ENCODE peak calls at places on chromosomes 4 and X, in eight cellular contexts. H, Q, G, T, M, P, L and V are unnamed samples.

GRCh38 chr4:178414881-178415446 is 972.7 kb upstream of the AGA start:
- DNase-seq in M (no peak), P (no peak), H (no peak), T (no peak), Q (no peak), L (no peak), G (no peak), V (no peak)

GRCh38 chr4:60683357-60683756 is 516.8 kb upstream of the ADGRL3 start:
- DNase-seq in T (no peak), H (no peak), Q (no peak), M (no peak), L (peak; percentile 63), P (no peak), G (peak; percentile 72), V (no peak)

GRCh38 chr4:159487284-159487747 is 384.4 kb downstream of the RAPGEF2 start:
- DNase-seq in H (peak; percentile 52), G (peak; percentile 36), Q (no peak), M (peak; percentile 55), T (peak; percentile 26), P (no peak), L (peak; percentile 54), V (no peak)

GRCh38 chr4:89837385-89837995 is 529 bp upstream of the SNCA start:
- DNase-seq in P (no peak), M (no peak), G (no peak), T (peak; percentile 34), H (peak; percentile 16), Q (no peak), L (no peak), V (peak; percentile 7)

GRCh38 chrX:71996826-71997225 is 86.2 kb downstream of the NHSL2 start:
- DNase-seq in P (no peak), H (no peak), T (no peak), G (no peak), M (peak; percentile 26), Q (no peak), L (no peak), V (no peak)

GRCh38 chr4:147714575-147715401 is 17.1 kb upstream of the ARHGAP10 start:
- DNase-seq in H (no peak), T (no peak), M (peak; percentile 60), G (peak; percentile 79), L (peak; percentile 81), P (no peak), Q (no peak), V (no peak)

GRCh38 chr4:74317616-74318256 is 9.5 kb downstream of the EPGN start:
- DNase-seq in H (no peak), P (no peak), L (no peak), Q (no peak), G (no peak), M (no peak), T (no peak), V (no peak)

GRCh38 chr4:140344111-140344510 is 29.3 kb upstream of the SCOC start:
- DNase-seq in G (no peak), T (no peak), L (no peak), P (no peak), H (no peak), Q (no peak), M (no peak), V (no peak)

GRCh38 chr4:69440312-69440711 is 55.4 kb downstream of the UGT2B4 start:
- DNase-seq in L (no peak), H (no peak), G (no peak), P (no peak), M (no peak), T (no peak), Q (no peak), V (no peak)

GRCh38 chr4:126705271-126705670 is 927.5 kb upstream of the INTU start:
- DNase-seq in L (no peak), M (no peak), Q (no peak), H (no peak), T (no peak), G (no peak), P (no peak), V (no peak)

GRCh38 chrX:55640854-55641253 is 17.7 kb downstream of the FOXR2 start:
- DNase-seq in Q (no peak), L (no peak), P (no peak), M (no peak), H (no peak), G (no peak), T (no peak), V (no peak)

GRCh38 chr4:87236851-87237250 is 16.4 kb upstream of the KLHL8 start:
- DNase-seq in L (no peak), G (no peak), H (no peak), Q (no peak), T (no peak), P (no peak), M (no peak), V (no peak)

GRCh38 chr4:29581469-29581868 is 1138.7 kb upstream of the PCDH7 start:
- DNase-seq in Q (no peak), M (no peak), H (no peak), P (no peak), L (no peak), G (no peak), T (no peak), V (no peak)

GRCh38 chr4:139734201-139734874 is 68.7 kb downstream of the MGST2 start:
- DNase-seq in Q (no peak), M (peak; percentile 57), G (peak; percentile 35), P (no peak), T (no peak), L (no peak), H (peak; percentile 25), V (no peak)

GRCh38 chrX:121308276-121308805 is 260.9 kb downstream of the GLUD2 start:
- DNase-seq in G (peak; percentile 14), Q (no peak), P (peak; percentile 1), M (peak; percentile 29), L (peak; percentile 30), H (peak; percentile 15), T (peak; percentile 4), V (no peak)